ENCODE peak calls at places on chromosomes 6 and 20, in six cellular contexts. R is neuronal stem cell, X is NCI-H1048, D is brain microvascular endothelial cell, Q is substantia nigra, I is B cell. B is an unnamed sample.
A peak's percentile ranks its signal among the peaks of the same experiment; 100 is the strongest.

GRCh38 chr6:36595168-36595818 is 1.1 kb downstream of the SRSF3 start:
- DNase-seq in R (no peak), X (no peak), D (peak; percentile 44), Q (no peak), I (no peak), B (no peak)

GRCh38 chr6:34486106-34486740 is 20.3 kb downstream of the PACSIN1 start:
- DNase-seq in R (no peak), X (no peak), D (no peak), Q (no peak), I (no peak), B (no peak)

GRCh38 chr6:2766767-2767314 is 1.6 kb downstream of the WRNIP1 start:
- DNase-seq in R (no peak), X (no peak), D (no peak), Q (no peak), I (no peak), B (no peak)

GRCh38 chr6:141874930-141875602 is 257.7 kb upstream of the GJE1 start:
- DNase-seq in R (no peak), X (no peak), D (no peak), Q (no peak), I (no peak), B (no peak)

GRCh38 chr6:106097368-106098231 is 11.5 kb downstream of the PRDM1 start:
- DNase-seq in R (no peak), X (no peak), D (no peak), Q (no peak), I (peak; percentile 59), B (no peak)

GRCh38 chr6:92534109-92534508 is 885.2 kb downstream of the EPHA7 start:
- DNase-seq in R (no peak), X (no peak), D (no peak), Q (no peak), I (no peak), B (no peak)

GRCh38 chr20:33693741-33694645 is 7.8 kb upstream of the E2F1 start:
- DNase-seq in R (no peak), X (no peak), D (no peak), Q (peak; percentile 79), I (no peak), B (no peak)

GRCh38 chr6:489001-489400 is 97.4 kb downstream of the IRF4 start:
- DNase-seq in R (no peak), X (no peak), D (no peak), Q (no peak), I (no peak), B (no peak)

GRCh38 chr6:12313311-12313991 is 23.3 kb downstream of the EDN1 start:
- DNase-seq in R (no peak), X (no peak), D (no peak), Q (no peak), I (no peak), B (no peak)

GRCh38 chr6:163311830-163312229 is 102.7 kb upstream of the QKI start:
- DNase-seq in R (no peak), X (no peak), D (peak; percentile 37), Q (no peak), I (no peak), B (peak; percentile 22)

GRCh38 chr6:149834513-149835481 is 29.4 kb downstream of the LRP11 start:
- DNase-seq in R (peak; percentile 71), X (peak; percentile 41), D (no peak), Q (no peak), I (peak; percentile 75), B (no peak)

GRCh38 chr6:128464790-128465189 is 55.6 kb downstream of the PTPRK start:
- DNase-seq in R (no peak), X (no peak), D (no peak), Q (no peak), I (no peak), B (no peak)

GRCh38 chr6:107511410-107512070 is 21.6 kb downstream of the SOBP start:
- DNase-seq in R (no peak), X (no peak), D (no peak), Q (no peak), I (no peak), B (no peak)

GRCh38 chr6:112571486-112571885 is 224.4 kb downstream of the RFPL4B start:
- DNase-seq in R (no peak), X (no peak), D (no peak), Q (no peak), I (no peak), B (no peak)

GRCh38 chr6:130615816-130616215 is 211.4 kb upstream of the SMLR1 start:
- DNase-seq in R (no peak), X (no peak), D (no peak), Q (no peak), I (no peak), B (no peak)

GRCh38 chr6:141394565-141395051 is 738.1 kb upstream of the GJE1 start:
- DNase-seq in R (no peak), X (no peak), D (no peak), Q (no peak), I (no peak), B (no peak)

GRCh38 chr6:133033263-133033662 is 207.9 kb upstream of the EYA4 start:
- DNase-seq in R (no peak), X (no peak), D (no peak), Q (no peak), I (no peak), B (no peak)

GRCh38 chr20:50655325-50655880 is 35.9 kb downstream of the RIPOR3 start:
- DNase-seq in R (no peak), X (no peak), D (no peak), Q (no peak), I (no peak), B (no peak)

GRCh38 chr6:85126448-85127178 is 323.3 kb upstream of the NT5E start:
- DNase-seq in R (peak; percentile 57), X (peak; percentile 2), D (peak; percentile 75), Q (no peak), I (no peak), B (peak; percentile 3)

GRCh38 chr6:134830194-134830593 is 119.7 kb downstream of the ALDH8A1 start:
- DNase-seq in R (no peak), X (no peak), D (no peak), Q (no peak), I (no peak), B (no peak)

GRCh38 chr6:129500958-129501381 is 209.0 kb downstream of the ARHGAP18 start:
- DNase-seq in R (no peak), X (no peak), D (peak; percentile 67), Q (no peak), I (no peak), B (no peak)

GRCh38 chr20:6057704-6058103 is 3.8 kb upstream of the LRRN4 start:
- DNase-seq in R (no peak), X (no peak), D (no peak), Q (no peak), I (no peak), B (no peak)

GRCh38 chr6:167760979-167761793 is 65.5 kb upstream of the AFDN start:
- DNase-seq in R (no peak), X (no peak), D (peak; percentile 2), Q (no peak), I (no peak), B (peak; percentile 59)

GRCh38 chr20:9160760-9161159 is 91.9 kb downstream of the PLCB4 start:
- DNase-seq in R (no peak), X (no peak), D (no peak), Q (no peak), I (no peak), B (no peak)

GRCh38 chr6:89050155-89050554 is 30.4 kb upstream of the PNRC1 start:
- DNase-seq in R (no peak), X (no peak), D (no peak), Q (no peak), I (no peak), B (no peak)

GRCh38 chr6:119349041-119349340 is 570 bp downstream of the MAN1A1 start:
- DNase-seq in R (no peak), X (no peak), D (no peak), Q (no peak), I (no peak), B (no peak)

GRCh38 chr6:84411060-84411629 is 183.7 kb upstream of the CEP162 start:
- DNase-seq in R (no peak), X (no peak), D (peak; percentile 54), Q (no peak), I (no peak), B (no peak)

GRCh38 chr20:10637563-10637962 is 36.2 kb downstream of the JAG1 start:
- DNase-seq in R (peak; percentile 63), X (no peak), D (no peak), Q (no peak), I (no peak), B (no peak)

GRCh38 chr20:11469795-11470495 is 447.7 kb upstream of the BTBD3 start:
- DNase-seq in R (no peak), X (no peak), D (no peak), Q (no peak), I (no peak), B (no peak)